ENCODE peak calls at places on chromosomes 2 and 18, in six cellular contexts. H, X, J, S, Y and T are unnamed samples.

GRCh38 chr2:168174761-168175160 is 72.6 kb downstream of the STK39 start:
- DNase-seq in H (no peak), X (no peak), J (no peak), S (no peak), Y (no peak), T (no peak)

GRCh38 chr2:71940695-71941094 is 207.0 kb downstream of the CYP26B1 start:
- DNase-seq in H (no peak), X (no peak), J (no peak), S (no peak), Y (no peak), T (no peak)

GRCh38 chr2:96888082-96889011 is 18.5 kb upstream of the SEMA4C start:
- DNase-seq in H (no peak), X (no peak), J (no peak), S (no peak), Y (no peak), T (no peak)

GRCh38 chr2:161134547-161135518 is 25.4 kb upstream of the TANK start:
- DNase-seq in H (no peak), X (no peak), J (no peak), S (no peak), Y (no peak), T (no peak)

GRCh38 chr2:230956827-230957755 is 32.0 kb upstream of the GPR55 start:
- DNase-seq in H (no peak), X (peak; percentile 82), J (peak; percentile 96), S (peak; percentile 25), Y (no peak), T (no peak)

GRCh38 chr2:195495356-195495755 is 161.7 kb upstream of the SLC39A10 start:
- DNase-seq in H (no peak), X (no peak), J (no peak), S (no peak), Y (no peak), T (no peak)

GRCh38 chr2:133194068-133194655 is 374.1 kb downstream of the NCKAP5 start:
- DNase-seq in H (no peak), X (no peak), J (no peak), S (no peak), Y (no peak), T (no peak)

GRCh38 chr2:197144183-197144582 is 166.4 kb downstream of the ANKRD44 start:
- DNase-seq in H (no peak), X (no peak), J (no peak), S (no peak), Y (no peak), T (no peak)

GRCh38 chr18:54805571-54806334 is 22.5 kb upstream of the RAB27B start:
- DNase-seq in H (no peak), X (no peak), J (no peak), S (no peak), Y (no peak), T (no peak)

GRCh38 chr2:71379086-71379485 is 47.5 kb downstream of the ZNF638 start:
- DNase-seq in H (no peak), X (no peak), J (peak; percentile 12), S (no peak), Y (no peak), T (no peak)

GRCh38 chr2:7703523-7704144 is 786.4 kb downstream of the RNF144A start:
- DNase-seq in H (no peak), X (no peak), J (no peak), S (no peak), Y (no peak), T (no peak)

GRCh38 chr18:12657849-12658829 is at the start of gene SPIRE1:
- DNase-seq in H (peak; percentile 72), X (peak; percentile 87), J (peak; percentile 62), S (peak; percentile 58), Y (peak; percentile 46), T (no peak)

GRCh38 chr18:58953627-58954026 is 89.0 kb downstream of the ZNF532 start:
- DNase-seq in H (no peak), X (no peak), J (no peak), S (no peak), Y (no peak), T (no peak)

GRCh38 chr2:216499641-216500218 is 1.1 kb downstream of the RPL37A start:
- DNase-seq in H (no peak), X (no peak), J (peak; percentile 42), S (no peak), Y (no peak), T (no peak)

GRCh38 chr2:43221660-43222471 is 4.5 kb downstream of the ZFP36L2 start:
- DNase-seq in H (peak; percentile 94), X (no peak), J (peak; percentile 69), S (peak; percentile 77), Y (peak; percentile 66), T (peak; percentile 94)

GRCh38 chr2:28276076-28276618 is 116.5 kb upstream of the FOSL2 start:
- DNase-seq in H (no peak), X (peak; percentile 23), J (peak; percentile 75), S (no peak), Y (no peak), T (no peak)

GRCh38 chr2:112920923-112921532 is 10.1 kb downstream of the IL37 start:
- DNase-seq in H (no peak), X (no peak), J (no peak), S (no peak), Y (no peak), T (no peak)

GRCh38 chr2:219495531-219496122 is 3.1 kb upstream of the GMPPA start:
- DNase-seq in H (no peak), X (peak; percentile 87), J (peak; percentile 74), S (peak; percentile 78), Y (peak; percentile 51), T (no peak)

GRCh38 chr2:173296235-173296634 is 58.4 kb upstream of the CDCA7 start:
- DNase-seq in H (no peak), X (no peak), J (no peak), S (no peak), Y (no peak), T (no peak)

GRCh38 chr2:10547663-10548384 is 99.7 kb upstream of the ODC1 start:
- DNase-seq in H (no peak), X (no peak), J (no peak), S (no peak), Y (no peak), T (no peak)

GRCh38 chr2:187055463-187055862 is 206.5 kb upstream of the ZSWIM2 start:
- DNase-seq in H (no peak), X (no peak), J (peak; percentile 38), S (no peak), Y (no peak), T (no peak)

GRCh38 chr18:38695559-38696270 is 1130.1 kb upstream of the CELF4 start:
- DNase-seq in H (no peak), X (no peak), J (peak; percentile 13), S (no peak), Y (no peak), T (no peak)

GRCh38 chr2:61144697-61145268 is 17.2 kb upstream of the C2orf74 start:
- DNase-seq in H (peak; percentile 97), X (peak; percentile 94), J (peak; percentile 98), S (peak; percentile 96), Y (peak; percentile 88), T (peak; percentile 97)

DNA sequence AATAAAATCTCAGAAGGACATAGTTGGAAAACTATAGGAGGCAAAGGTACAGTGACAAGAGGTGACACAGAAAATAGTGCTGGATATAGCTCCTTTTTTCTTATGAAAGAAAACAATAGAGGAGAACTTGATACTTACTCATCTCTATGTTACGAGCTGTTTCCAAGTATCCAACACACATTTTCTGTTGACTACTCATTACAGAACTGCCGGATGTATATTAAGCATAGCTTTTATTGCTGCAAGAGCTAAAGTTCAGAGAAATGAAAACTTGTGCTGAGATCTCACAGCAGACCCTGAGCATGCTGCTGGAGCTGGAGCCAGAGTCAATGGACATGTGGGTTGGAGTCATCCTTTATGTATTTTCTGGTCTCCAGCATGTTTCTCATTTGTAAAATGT is 210.0 kb upstream of the NT5C1B start:
- DNase-seq in H (no peak), X (no peak), J (no peak), S (no peak), Y (no peak), T (no peak)
- TF ChIP-seq CTCF in H (no peak), X (no peak), J (no peak), S (no peak), Y (no peak), T (no peak)

GRCh38 chr2:127089466-127090235 is 17.3 kb downstream of the BIN1 start:
- DNase-seq in H (no peak), X (no peak), J (no peak), S (no peak), Y (no peak), T (no peak)
- TF ChIP-seq CTCF in H (no peak), X (no peak), J (no peak), S (no peak), Y (no peak), T (no peak)

GRCh38 chr2:233208382-233209116 is 42.9 kb upstream of the ATG16L1 start:
- DNase-seq in H (no peak), X (no peak), J (no peak), S (no peak), Y (no peak), T (no peak)
- TF ChIP-seq CTCF in H (no peak), X (no peak), J (no peak), S (no peak), Y (no peak), T (no peak)

GRCh38 chr2:225270053-225270452 is 129.5 kb upstream of the NYAP2 start:
- DNase-seq in H (no peak), X (no peak), J (no peak), S (no peak), Y (no peak), T (no peak)

GRCh38 chr2:225272173-225272572 is 127.3 kb upstream of the NYAP2 start:
- DNase-seq in H (no peak), X (no peak), J (no peak), S (no peak), Y (no peak), T (no peak)

GRCh38 chr2:225274751-225275150 is 124.8 kb upstream of the NYAP2 start:
- DNase-seq in H (no peak), X (no peak), J (peak; percentile 51), S (no peak), Y (no peak), T (no peak)

GRCh38 chr2:225275443-225275842 is 124.1 kb upstream of the NYAP2 start:
- DNase-seq in H (no peak), X (no peak), J (no peak), S (no peak), Y (no peak), T (no peak)

DNA sequence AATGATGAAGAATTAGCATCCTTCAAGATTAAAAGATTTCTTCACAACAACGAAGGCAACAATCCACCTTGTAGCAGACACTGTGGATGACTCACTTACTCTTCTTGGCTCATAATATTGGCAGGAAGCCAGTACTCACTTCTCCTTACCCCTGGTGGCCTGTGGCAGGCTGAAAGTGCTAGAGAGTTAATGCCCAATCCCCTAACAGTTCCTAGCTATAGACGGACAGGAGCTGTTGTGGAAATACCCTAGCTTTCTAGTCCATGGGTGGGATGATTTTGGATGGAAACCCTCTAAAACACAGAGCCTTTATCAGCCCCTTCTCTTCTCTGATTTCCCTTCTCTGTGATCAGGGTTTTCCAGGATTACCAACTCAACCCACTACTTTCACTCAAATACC is 128.6 kb upstream of the NYAP2 start:
- DNase-seq in H (no peak), X (peak; percentile 59), J (peak; percentile 85), S (no peak), Y (no peak), T (no peak)
- TF ChIP-seq CTCF in H (no peak), X (no peak), J (no peak), S (no peak), Y (no peak), T (peak; percentile 52)